ENCODE peak calls at places on chromosomes 7 and 10, in eight cellular contexts. W, M, P, S, Z, X, B and C are unnamed samples.
A peak's percentile ranks its signal among the peaks of the same experiment; 100 is the strongest.

GRCh38 chr7:45186261-45186813 is 28.7 kb downstream of the RAMP3 start:
- DNase-seq in B (no peak), M (no peak), P (no peak), Z (no peak), X (no peak), W (no peak), S (peak; percentile 46), C (no peak)

GRCh38 chr7:4239991-4240812 is 441.9 kb upstream of the FOXK1 start:
- DNase-seq in M (no peak), B (no peak), W (no peak), P (no peak), Z (no peak), S (peak; percentile 33), X (no peak), C (no peak)

GRCh38 chr10:14195455-14195854 is 135.3 kb downstream of the FRMD4A start:
- DNase-seq in Z (no peak), M (no peak), X (no peak), B (no peak), W (no peak), P (no peak), S (no peak), C (no peak)

GRCh38 chr10:92799591-92799990 is 48.7 kb upstream of the EXOC6 start:
- DNase-seq in B (no peak), M (no peak), Z (no peak), X (peak; percentile 14), P (no peak), S (no peak), W (no peak), C (no peak)

GRCh38 chr10:81040947-81041346 is 503.2 kb downstream of the SH2D4B start:
- DNase-seq in X (no peak), W (no peak), P (no peak), Z (no peak), B (no peak), S (no peak), M (no peak), C (no peak)

GRCh38 chr10:95308389-95309302 is 17.8 kb upstream of the PDLIM1 start:
- DNase-seq in Z (peak; percentile 51), M (no peak), X (peak; percentile 94), S (peak; percentile 94), P (no peak), B (peak; percentile 94), W (peak; percentile 92), C (peak; percentile 95)

GRCh38 chr10:20998036-20998435 is 100.9 kb upstream of the NEBL start:
- DNase-seq in X (no peak), B (no peak), S (no peak), Z (no peak), W (no peak), P (no peak), M (no peak), C (no peak)

GRCh38 chr10:76973091-76973514 is 664.5 kb downstream of the KCNMA1 start:
- DNase-seq in S (no peak), W (no peak), B (peak; percentile 43), Z (no peak), M (no peak), P (no peak), X (no peak), C (no peak)

GRCh38 chr7:100431286-100431735 is 1.7 kb downstream of the MEPCE start:
- DNase-seq in S (peak; percentile 70), B (no peak), Z (no peak), M (peak; percentile 28), W (no peak), P (no peak), X (no peak), C (no peak)

DNA sequence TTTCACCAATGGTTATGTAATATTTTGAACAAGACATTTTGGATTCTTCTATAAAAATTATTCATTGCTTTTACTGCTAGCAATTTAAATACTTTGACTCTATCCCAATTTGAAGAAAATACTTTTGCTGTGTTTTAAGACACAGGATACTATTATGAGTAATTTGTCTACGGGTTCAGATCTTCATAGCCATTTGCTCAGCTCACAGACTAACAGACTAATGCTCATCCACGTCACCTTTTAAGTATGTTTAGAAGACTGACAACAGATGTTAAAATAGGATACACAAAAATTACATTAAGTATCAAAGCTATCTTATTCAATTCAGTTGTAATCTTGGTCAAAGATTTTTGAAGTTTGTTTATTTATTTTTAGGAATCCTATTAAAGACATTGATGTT is 251.3 kb upstream of the CHRM2 start:
- DNase-seq in W (no peak), P (no peak), X (no peak), B (peak; percentile 64), Z (no peak), M (no peak), S (no peak), C (no peak)
- H3K9me3 ChIP-seq in W (no peaks in the 10 kb centered on the region), P (no peaks in the 10 kb centered on the region), X (no peaks in the 10 kb centered on the region), B (no peaks in the 10 kb centered on the region), Z (no peaks in the 10 kb centered on the region), M (no peaks in the 10 kb centered on the region), S (no peaks in the 10 kb centered on the region), C (no peaks in the 10 kb centered on the region)

DNA sequence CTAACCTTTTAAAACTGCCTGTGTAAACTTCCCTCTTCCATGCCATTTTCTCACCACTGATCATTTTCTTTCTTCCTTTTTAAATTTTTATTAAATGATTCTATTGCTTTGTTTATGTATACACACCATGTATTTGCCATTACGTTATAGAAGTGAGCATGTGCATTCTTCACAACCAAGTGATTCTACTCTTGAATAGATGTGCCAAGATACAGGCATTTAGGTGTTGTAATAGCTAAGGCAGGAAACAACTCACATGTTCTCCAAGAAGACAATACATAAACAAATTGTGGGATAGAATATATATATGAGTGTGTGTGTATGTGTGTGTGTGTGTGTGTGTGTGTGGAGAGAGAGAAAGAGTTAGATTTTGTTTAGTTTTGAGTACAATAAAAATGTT is 202.6 kb upstream of the SEMA3E start:
- DNase-seq in B (no peak), S (no peak), W (no peak), M (no peak), P (no peak), X (no peak), Z (no peak), C (no peak)
- H3K27ac ChIP-seq in B (no peak overlapping the region), S (no peak overlapping the region), W (no peak overlapping the region), M (no peak overlapping the region), P (no peak overlapping the region), X (no peak overlapping the region), Z (no peak overlapping the region), C (no peak overlapping the region)

GRCh38 chr10:10714327-10714726 is 303.3 kb upstream of the CELF2 start:
- DNase-seq in S (no peak), X (no peak), B (no peak), Z (no peak), W (no peak), P (no peak), M (no peak), C (no peak)
- H3K9me3 ChIP-seq in S (no peaks in the 10 kb centered on the region), X (no peaks in the 10 kb centered on the region), B (no peaks in the 10 kb centered on the region), Z (no peaks in the 10 kb centered on the region), W (no peaks in the 10 kb centered on the region), P (no peaks in the 10 kb centered on the region), M (no peaks in the 10 kb centered on the region), C (no peaks in the 10 kb centered on the region)

GRCh38 chr10:29326886-29327789 is 38.3 kb downstream of the LYZL1 start:
- DNase-seq in Z (no peak), P (no peak), S (no peak), B (no peak), X (no peak), W (no peak), M (no peak), C (no peak)
- H3K27ac ChIP-seq in Z (peak overlapping the region; percentile 74), P (no peak overlapping the region), S (no peak overlapping the region), B (no peak overlapping the region), X (no peak overlapping the region), W (no peak overlapping the region), M (no peak overlapping the region), C (no peak overlapping the region)

DNA sequence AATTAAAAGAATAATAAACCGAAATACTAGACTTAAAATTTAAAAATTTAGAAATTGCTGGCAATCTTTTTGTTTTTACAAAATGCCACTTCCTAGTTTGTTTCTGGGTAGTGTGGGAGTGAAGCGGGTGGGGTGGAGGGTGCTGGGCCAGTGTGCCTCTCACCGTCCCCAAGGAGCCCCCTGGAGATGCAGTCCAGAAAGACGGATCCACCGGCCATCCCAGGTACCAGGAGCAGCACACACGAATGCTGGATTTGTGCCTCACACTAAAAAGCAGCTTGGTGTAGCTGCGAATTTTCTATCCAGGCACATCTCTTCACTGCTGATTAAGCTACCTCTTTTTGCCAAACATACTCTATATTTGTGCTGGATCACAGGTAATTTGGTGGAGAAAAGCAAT is 618.1 kb downstream of the DNAJB6 start:
- DNase-seq in M (no peak), X (no peak), W (no peak), B (no peak), P (no peak), Z (no peak), S (no peak), C (no peak)
- H3K9me3 ChIP-seq in M (no peaks in the 10 kb centered on the region), X (no peaks in the 10 kb centered on the region), W (peaks cover 4% of the 10 kb centered on the region), B (no peaks in the 10 kb centered on the region), P (no peaks in the 10 kb centered on the region), Z (no peaks in the 10 kb centered on the region), S (no peaks in the 10 kb centered on the region), C (peaks cover 65% of the 10 kb centered on the region)

DNA sequence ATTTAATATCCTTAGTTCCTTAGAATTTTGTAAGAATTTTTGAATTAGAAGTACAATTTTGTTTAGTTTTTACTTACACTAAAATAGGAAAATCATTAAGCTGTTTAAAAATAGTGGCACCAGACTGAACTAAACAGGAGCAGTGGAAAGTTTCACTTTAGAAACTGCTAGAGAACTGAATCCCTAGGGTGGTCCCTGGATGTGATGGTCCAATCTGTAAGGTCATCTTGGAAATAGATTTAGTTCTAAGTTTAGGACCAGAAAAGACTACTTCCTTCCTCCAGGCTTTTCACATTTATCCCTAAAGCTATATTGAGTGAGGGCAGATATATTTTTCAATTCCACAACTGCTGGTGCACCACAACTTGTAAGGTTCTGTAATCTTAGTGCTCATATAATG is 19.0 kb downstream of the RPA3 start:
- DNase-seq in Z (no peak), P (no peak), M (no peak), B (no peak), X (no peak), W (no peak), S (no peak), C (no peak)
- H3K27ac ChIP-seq in Z (peak overlapping the region; percentile 37), P (no peak overlapping the region), M (no peak overlapping the region), B (no peak overlapping the region), X (no peak overlapping the region), W (no peak overlapping the region), S (no peak overlapping the region), C (no peak overlapping the region)

GRCh38 chr7:64558323-64558705 is 4.6 kb downstream of the ZNF680 start:
- DNase-seq in B (no peak), X (no peak), P (no peak), M (no peak), W (no peak), Z (no peak), S (no peak), C (no peak)
- H3K9me3 ChIP-seq in B (no peaks in the 10 kb centered on the region), X (no peaks in the 10 kb centered on the region), P (no peaks in the 10 kb centered on the region), M (peaks cover 3% of the 10 kb centered on the region), W (no peaks in the 10 kb centered on the region), Z (no peaks in the 10 kb centered on the region), S (no peaks in the 10 kb centered on the region), C (peaks cover 9% of the 10 kb centered on the region)

GRCh38 chr10:69320521-69320920 is 42.2 kb downstream of the HK1 start:
- DNase-seq in W (no peak), S (no peak), B (no peak), Z (no peak), P (no peak), M (no peak), X (no peak), C (no peak)
- H3K27ac ChIP-seq in W (no peak overlapping the region), S (peak overlapping the region; percentile 91), B (peak overlapping the region; percentile 74), Z (peak overlapping the region; percentile 97), P (no peak overlapping the region), M (no peak overlapping the region), X (no peak overlapping the region), C (no peak overlapping the region)